ENCODE peak calls at places on chromosomes 7 and 10, in ten cellular contexts. B is CD8-positive, alpha-beta T cell; O is suprapubic skin; E is HFFc6; Q is uterus; H is endothelial cell; G is CD4-positive, alpha-beta T cell; R is kidney; C is cardiac fibroblast; L is brain microvascular endothelial cell. X is an unnamed sample.

GRCh38 chr10:124912487-124912886 is 29.4 kb upstream of the ZRANB1 start:
- DNase-seq in B (no peak), O (no peak), E (no peak), Q (no peak), H (no peak), G (no peak), R (no peak), C (no peak), L (no peak), X (no peak)

GRCh38 chr7:137421389-137421788 is 77.9 kb upstream of the PTN start:
- DNase-seq in B (no peak), O (no peak), E (no peak), Q (peak), H (no peak), G (no peak), R (no peak), C (peak), L (no peak), X (no peak)

GRCh38 chr7:2515424-2516193 is 4.0 kb upstream of the LFNG start:
- DNase-seq in B (no peak), O (no peak), E (no peak), Q (no peak), H (no peak), G (no peak), R (no peak), C (no peak), L (no peak), X (no peak)

GRCh38 chr7:133980794-133981193 is 146.3 kb upstream of the LRGUK start:
- DNase-seq in B (no peak), O (no peak), E (no peak), Q (no peak), H (no peak), G (no peak), R (no peak), C (no peak), L (no peak), X (no peak)

GRCh38 chr7:132861940-132862554 is 219.8 kb downstream of the CHCHD3 start:
- DNase-seq in B (no peak), O (no peak), E (no peak), Q (no peak), H (no peak), G (no peak), R (no peak), C (no peak), L (peak), X (no peak)

GRCh38 chr10:115432188-115432819 is 339.1 kb downstream of the ATRNL1 start:
- DNase-seq in B (no peak), O (no peak), E (no peak), Q (no peak), H (no peak), G (no peak), R (no peak), C (peak), L (peak), X (no peak)

GRCh38 chr10:30185916-30186315 is 126.5 kb upstream of the JCAD start:
- DNase-seq in B (no peak), O (no peak), E (peak), Q (no peak), H (no peak), G (no peak), R (no peak), C (peak), L (peak), X (no peak)

GRCh38 chr7:127266047-127266446 is 13.3 kb upstream of the GRM8 start:
- DNase-seq in B (no peak), O (no peak), E (no peak), Q (no peak), H (no peak), G (no peak), R (no peak), C (no peak), L (no peak), X (no peak)

GRCh38 chr10:338176-339037 is 203.2 kb downstream of the ZMYND11 start:
- DNase-seq in B (no peak), O (no peak), E (no peak), Q (no peak), H (no peak), G (no peak), R (peak), C (no peak), L (peak), X (no peak)

GRCh38 chr7:89133819-89134218 is 338.3 kb upstream of the TEX47 start:
- DNase-seq in B (no peak), O (no peak), E (no peak), Q (no peak), H (no peak), G (no peak), R (no peak), C (no peak), L (no peak), X (no peak)

GRCh38 chr7:143490719-143491306 is 13.1 kb downstream of the TAS2R41 start:
- DNase-seq in B (no peak), O (no peak), E (no peak), Q (no peak), H (peak), G (no peak), R (no peak), C (peak), L (no peak), X (no peak)

GRCh38 chr7:102403563-102403962 is 7.4 kb downstream of the PRKRIP1 start:
- DNase-seq in B (no peak), O (no peak), E (no peak), Q (no peak), H (no peak), G (no peak), R (no peak), C (no peak), L (no peak), X (no peak)

GRCh38 chr7:52685351-52685750 is 350.1 kb upstream of the POM121L12 start:
- DNase-seq in B (no peak), O (no peak), E (no peak), Q (no peak), H (no peak), G (no peak), R (no peak), C (no peak), L (no peak), X (no peak)

GRCh38 chr10:129641351-129641750 is 174.3 kb downstream of the MGMT start:
- DNase-seq in B (no peak), O (no peak), E (no peak), Q (no peak), H (no peak), G (no peak), R (no peak), C (no peak), L (no peak), X (no peak)

GRCh38 chr7:32036557-32036956 is 33.6 kb downstream of the PDE1C start:
- DNase-seq in B (no peak), O (no peak), E (no peak), Q (no peak), H (no peak), G (no peak), R (no peak), C (no peak), L (no peak), X (no peak)

GRCh38 chr7:32043688-32044087 is 26.5 kb downstream of the PDE1C start:
- DNase-seq in B (no peak), O (no peak), E (no peak), Q (no peak), H (no peak), G (no peak), R (no peak), C (peak), L (peak), X (no peak)

GRCh38 chr7:32042900-32043299 is 27.3 kb downstream of the PDE1C start:
- DNase-seq in B (no peak), O (no peak), E (no peak), Q (no peak), H (no peak), G (no peak), R (no peak), C (no peak), L (no peak), X (no peak)

GRCh38 chr7:32037650-32038198 is 32.5 kb downstream of the PDE1C start:
- DNase-seq in B (no peak), O (no peak), E (no peak), Q (no peak), H (no peak), G (no peak), R (no peak), C (no peak), L (no peak), X (no peak)

DNA sequence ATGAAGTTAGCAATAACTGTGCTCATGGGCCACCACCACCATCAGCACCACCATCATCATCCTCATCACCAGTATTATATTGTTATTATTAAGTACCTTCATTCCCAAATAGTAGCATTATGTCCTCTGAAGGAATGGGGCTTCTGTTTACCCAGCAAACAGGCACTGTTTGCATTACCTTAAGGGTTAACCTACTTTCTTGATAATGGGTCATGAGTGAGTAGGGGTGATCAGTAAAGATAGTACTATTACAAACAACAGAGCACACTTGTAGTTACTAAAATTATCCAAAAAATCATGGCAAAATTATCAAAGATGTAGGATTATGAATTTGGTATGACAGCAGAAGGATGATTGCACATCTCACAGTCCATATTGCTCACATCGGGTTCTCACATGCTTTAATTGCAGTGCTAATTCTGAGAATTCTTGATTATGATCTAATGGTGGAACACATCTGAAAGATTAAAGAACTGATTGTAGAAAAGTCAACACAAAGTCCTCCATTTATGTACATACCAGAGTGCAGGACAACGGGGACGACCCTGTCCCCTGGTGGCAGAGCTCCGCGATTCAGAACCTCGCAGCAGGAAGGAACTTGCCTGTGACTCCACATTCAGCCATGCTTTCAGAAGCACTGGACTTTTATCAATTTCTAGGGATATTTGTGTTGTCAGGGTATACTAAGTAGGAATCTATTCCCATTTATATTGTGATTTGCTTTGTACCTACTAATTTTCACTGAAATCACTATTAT is 31.0 kb downstream of the PDE1C start:
- DNase-seq in B (no peak), O (no peak), E (no peak), Q (no peak), H (peak), G (no peak), R (no peak), C (no peak), L (no peak), X (no peak)
- TF ChIP-seq CTCF in B (no peak), O (no peak), E (no peak), Q (no peak), H (peak), G (no peak), R (no peak), C (no peak), L (peak), X (no peak)

GRCh38 chr10:11113156-11113555 is 95.5 kb downstream of the CELF2 start:
- DNase-seq in B (no peak), O (no peak), E (no peak), Q (no peak), H (no peak), G (peak), R (no peak), C (no peak), L (no peak), X (no peak)
- TF ChIP-seq CTCF in B (peak), O (no peak), E (peak), Q (no peak), H (peak), G (peak), R (peak), C (no peak), L (no peak), X (no peak)

DNA sequence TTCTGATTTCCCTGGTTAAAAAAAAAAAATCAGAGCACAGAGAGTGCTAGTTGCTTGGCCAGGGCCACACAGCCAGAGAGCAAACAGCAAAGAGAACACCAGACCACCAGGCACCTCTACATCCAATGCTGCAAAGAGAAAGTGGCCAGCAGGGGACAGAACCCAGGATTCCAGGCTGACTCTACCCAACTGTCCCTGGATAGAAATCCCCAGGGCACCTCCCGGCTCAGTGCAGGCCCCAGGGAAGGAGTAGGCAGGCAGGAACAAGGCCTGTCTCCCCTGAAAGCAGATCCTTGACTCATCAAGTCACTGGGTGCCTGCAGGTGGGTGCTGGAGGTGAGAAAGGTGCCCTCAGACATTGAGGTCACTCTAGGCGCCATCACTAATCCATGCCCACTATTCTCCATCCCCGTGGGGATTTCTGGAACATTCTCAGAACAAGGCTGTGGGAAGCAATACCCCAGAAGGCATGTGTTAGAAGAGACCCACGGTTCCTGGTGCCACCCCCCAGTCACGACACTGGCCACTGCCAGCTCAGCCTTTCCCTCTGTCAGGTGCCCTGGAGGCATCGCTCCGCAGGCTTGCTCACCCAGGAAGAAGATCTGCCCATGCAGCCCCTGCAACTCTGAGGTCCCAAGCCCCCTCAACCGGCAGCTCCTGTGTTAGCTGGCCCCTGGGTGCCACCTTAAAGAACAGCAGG is 154.8 kb downstream of the GRID1 start:
- DNase-seq in B (no peak), O (no peak), E (no peak), Q (no peak), H (no peak), G (no peak), R (peak), C (no peak), L (no peak), X (no peak)
- TF ChIP-seq CTCF in B (no peak), O (no peak), E (no peak), Q (no peak), H (no peak), G (no peak), R (no peak), C (no peak), L (no peak), X (no peak)

DNA sequence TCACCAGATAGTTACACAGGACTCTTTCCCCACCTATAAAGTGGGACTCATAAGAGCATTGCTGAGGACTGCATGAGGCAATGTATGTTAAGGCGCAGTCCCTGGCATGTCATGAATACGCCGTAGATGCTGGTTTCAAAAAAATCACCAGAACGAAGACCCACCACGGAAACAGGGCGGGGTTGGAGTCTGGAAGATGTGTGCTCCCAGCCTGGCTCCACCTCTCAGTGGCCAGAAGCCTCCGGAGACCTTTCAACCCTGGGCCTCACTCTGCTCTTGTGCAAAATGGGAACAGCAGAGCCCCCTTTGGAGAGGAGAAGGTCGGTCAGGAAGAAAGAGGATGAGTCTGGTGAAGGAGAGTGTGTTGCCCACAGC is 12.4 kb upstream of the ZMIZ1 start:
- DNase-seq in B (no peak), O (peak), E (no peak), Q (no peak), H (no peak), G (no peak), R (peak), C (no peak), L (no peak), X (no peak)
- TF ChIP-seq CTCF in B (no peak), O (no peak), E (no peak), Q (no peak), H (no peak), G (no peak), R (no peak), C (no peak), L (no peak), X (no peak)

GRCh38 chr7:55193245-55193644 is 171.9 kb upstream of the LANCL2 start:
- DNase-seq in B (no peak), O (peak), E (no peak), Q (no peak), H (no peak), G (no peak), R (no peak), C (no peak), L (no peak), X (no peak)

GRCh38 chr7:55191161-55191925 is 172.5 kb downstream of the EGFR start:
- DNase-seq in B (no peak), O (peak), E (no peak), Q (no peak), H (no peak), G (no peak), R (no peak), C (no peak), L (no peak), X (no peak)

GRCh38 chr7:55190511-55191160 is 171.8 kb downstream of the EGFR start:
- DNase-seq in B (no peak), O (peak), E (no peak), Q (no peak), H (no peak), G (no peak), R (no peak), C (no peak), L (no peak), X (no peak)

GRCh38 chr7:55192718-55193117 is 172.4 kb upstream of the LANCL2 start:
- DNase-seq in B (no peak), O (no peak), E (peak), Q (no peak), H (no peak), G (no peak), R (no peak), C (peak), L (peak), X (no peak)

GRCh38 chr7:55191926-55192692 is 173.0 kb upstream of the LANCL2 start:
- DNase-seq in B (no peak), O (no peak), E (no peak), Q (no peak), H (no peak), G (no peak), R (no peak), C (peak), L (no peak), X (no peak)
- TF ChIP-seq CTCF in B (no peak), O (no peak), E (peak), Q (no peak), H (no peak), G (no peak), R (no peak), C (peak), L (peak), X (no peak)

DNA sequence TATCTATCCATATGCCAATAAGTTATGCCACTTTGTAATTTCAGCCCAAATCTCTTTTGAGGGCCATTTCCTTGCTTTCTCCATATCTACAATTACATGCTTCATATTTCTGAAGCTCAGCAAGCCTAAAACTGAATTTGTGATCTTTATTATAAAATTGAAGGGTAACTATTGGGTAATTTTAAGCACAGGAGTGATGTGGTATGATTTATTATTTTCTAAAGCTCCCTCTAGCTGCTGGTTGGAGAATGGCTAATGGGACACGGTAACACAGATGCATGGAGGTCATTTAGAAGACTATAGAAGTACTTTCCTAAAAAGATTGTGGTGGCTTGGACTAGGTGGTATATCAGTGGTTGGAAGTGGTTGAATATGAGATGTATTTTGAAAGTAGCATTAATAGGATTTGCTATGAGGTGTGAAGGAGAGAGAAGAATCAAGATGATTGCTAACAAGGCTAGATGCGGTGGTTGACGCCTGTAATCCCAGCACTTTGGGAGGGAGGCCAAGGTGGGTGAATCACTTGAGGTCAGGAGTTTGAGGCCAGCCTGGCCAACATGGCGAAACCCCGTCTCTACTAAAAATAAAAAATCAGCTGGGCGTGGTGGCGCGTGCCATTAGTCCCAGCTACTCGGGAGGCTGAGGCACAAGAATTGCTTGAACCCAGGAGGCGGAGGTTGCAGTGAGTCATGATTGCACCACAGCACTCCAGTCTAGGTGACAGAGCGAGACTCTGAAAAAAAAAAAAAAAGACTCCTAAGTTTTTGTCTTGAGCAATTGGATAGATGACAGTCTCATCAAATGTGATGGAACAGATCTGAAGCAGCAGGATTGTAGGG is 13.9 kb downstream of the KLHDC10 start:
- DNase-seq in B (no peak), O (no peak), E (no peak), Q (no peak), H (no peak), G (no peak), R (no peak), C (peak), L (peak), X (no peak)
- TF ChIP-seq CTCF in B (no peak), O (no peak), E (peak), Q (no peak), H (peak), G (peak), R (peak), C (peak), L (peak), X (no peak)

DNA sequence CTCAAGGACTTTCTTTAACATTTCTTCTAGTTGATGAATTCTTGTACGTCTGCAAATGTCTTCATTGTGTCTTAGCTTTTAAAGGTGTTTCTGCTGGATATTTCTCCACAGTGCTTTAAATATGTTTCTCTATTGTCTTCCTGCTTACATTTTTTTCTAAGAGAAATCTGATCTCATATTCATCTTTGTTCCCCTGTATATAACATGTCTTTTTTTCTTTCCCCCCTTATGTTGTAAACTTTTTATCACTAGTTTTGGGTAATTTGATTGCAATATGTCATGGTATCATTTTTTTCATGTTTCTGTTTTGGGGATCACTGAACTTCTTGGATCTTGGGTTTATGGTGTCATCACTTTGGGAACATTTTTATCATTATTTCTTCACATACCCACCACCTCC is 7.5 kb downstream of the RBAK start:
- DNase-seq in B (no peak), O (no peak), E (no peak), Q (no peak), H (no peak), G (no peak), R (no peak), C (no peak), L (no peak), X (no peak)
- TF ChIP-seq CTCF in B (no peak), O (no peak), E (no peak), Q (no peak), H (no peak), G (no peak), R (no peak), C (no peak), L (no peak), X (no peak)